ENCODE peak calls at places on chromosomes 6 and 20, in eight cellular contexts. One of them, this sample, is unnamed.

GRCh38 chr20:58449703-58450138 is 60.7 kb downstream of the VAPB start:
- DNase-seq in small intestine: no peak
- DNase-seq in B cell: no peak
- DNase-seq in EL: no peak
- DNase-seq in HT1080: no peak
- DNase-seq in midbrain: no peak
- DNase-seq in neural progenitor cell: no peak
- DNase-seq in stimulated activated CD4-positive, alpha-beta T cell treated with anti-CD3 and anti-CD28 coated beads, Interleukin-12 subunit alpha, Interleukin-12 subunit beta, amount 100 ng/mL, for 4 hours: no peak
- DNase-seq in this sample: no peak

GRCh38 chr6:135496805-135497411 is 632 bp downstream of the AHI1 start:
- DNase-seq in small intestine: no peak
- DNase-seq in B cell: no peak
- DNase-seq in EL: no peak
- DNase-seq in HT1080: no peak
- DNase-seq in midbrain: peak; percentile 19
- DNase-seq in neural progenitor cell: no peak
- DNase-seq in stimulated activated CD4-positive, alpha-beta T cell treated with anti-CD3 and anti-CD28 coated beads, Interleukin-12 subunit alpha, Interleukin-12 subunit beta, amount 100 ng/mL, for 4 hours: no peak
- DNase-seq in this sample: no peak

GRCh38 chr6:106617302-106617701 is 12.0 kb downstream of the RTN4IP1 start:
- DNase-seq in small intestine: no peak
- DNase-seq in B cell: no peak
- DNase-seq in EL: no peak
- DNase-seq in HT1080: no peak
- DNase-seq in midbrain: no peak
- DNase-seq in neural progenitor cell: no peak
- DNase-seq in stimulated activated CD4-positive, alpha-beta T cell treated with anti-CD3 and anti-CD28 coated beads, Interleukin-12 subunit alpha, Interleukin-12 subunit beta, amount 100 ng/mL, for 4 hours: no peak
- DNase-seq in this sample: no peak

GRCh38 chr6:105346052-105346451 is 56.8 kb downstream of the PREP start:
- DNase-seq in small intestine: no peak
- DNase-seq in B cell: no peak
- DNase-seq in EL: peak; percentile 76
- DNase-seq in HT1080: peak; percentile 90
- DNase-seq in midbrain: peak; percentile 44
- DNase-seq in neural progenitor cell: peak; percentile 58
- DNase-seq in stimulated activated CD4-positive, alpha-beta T cell treated with anti-CD3 and anti-CD28 coated beads, Interleukin-12 subunit alpha, Interleukin-12 subunit beta, amount 100 ng/mL, for 4 hours: no peak
- DNase-seq in this sample: no peak

GRCh38 chr6:81753709-81754678 is 1.5 kb upstream of the TENT5A start:
- DNase-seq in small intestine: peak; percentile 84
- DNase-seq in B cell: peak; percentile 91
- DNase-seq in EL: peak; percentile 72
- DNase-seq in HT1080: peak; percentile 52
- DNase-seq in midbrain: peak; percentile 80
- DNase-seq in neural progenitor cell: peak; percentile 79
- DNase-seq in stimulated activated CD4-positive, alpha-beta T cell treated with anti-CD3 and anti-CD28 coated beads, Interleukin-12 subunit alpha, Interleukin-12 subunit beta, amount 100 ng/mL, for 4 hours: peak; percentile 87
- DNase-seq in this sample: peak; percentile 20

GRCh38 chr6:26305097-26305841 is 59.7 kb upstream of the BTN3A2 start:
- DNase-seq in small intestine: peak; percentile 64
- DNase-seq in B cell: peak; percentile 76
- DNase-seq in EL: peak; percentile 79
- DNase-seq in HT1080: peak; percentile 87
- DNase-seq in midbrain: peak; percentile 78
- DNase-seq in neural progenitor cell: peak; percentile 77
- DNase-seq in stimulated activated CD4-positive, alpha-beta T cell treated with anti-CD3 and anti-CD28 coated beads, Interleukin-12 subunit alpha, Interleukin-12 subunit beta, amount 100 ng/mL, for 4 hours: peak; percentile 70
- DNase-seq in this sample: no peak

GRCh38 chr20:32605167-32605656 is 20.1 kb upstream of the NOL4L start:
- DNase-seq in small intestine: no peak
- DNase-seq in B cell: no peak
- DNase-seq in EL: no peak
- DNase-seq in HT1080: no peak
- DNase-seq in midbrain: peak; percentile 24
- DNase-seq in neural progenitor cell: no peak
- DNase-seq in stimulated activated CD4-positive, alpha-beta T cell treated with anti-CD3 and anti-CD28 coated beads, Interleukin-12 subunit alpha, Interleukin-12 subunit beta, amount 100 ng/mL, for 4 hours: no peak
- DNase-seq in this sample: no peak

GRCh38 chr6:143135797-143136561 is 75.3 kb downstream of the AIG1 start:
- DNase-seq in small intestine: no peak
- DNase-seq in B cell: no peak
- DNase-seq in EL: no peak
- DNase-seq in HT1080: no peak
- DNase-seq in midbrain: no peak
- DNase-seq in neural progenitor cell: no peak
- DNase-seq in stimulated activated CD4-positive, alpha-beta T cell treated with anti-CD3 and anti-CD28 coated beads, Interleukin-12 subunit alpha, Interleukin-12 subunit beta, amount 100 ng/mL, for 4 hours: no peak
- DNase-seq in this sample: no peak

GRCh38 chr20:51001697-51002265 is 21.1 kb downstream of the KCNG1 start:
- DNase-seq in small intestine: no peak
- DNase-seq in B cell: no peak
- DNase-seq in EL: no peak
- DNase-seq in HT1080: no peak
- DNase-seq in midbrain: no peak
- DNase-seq in neural progenitor cell: no peak
- DNase-seq in stimulated activated CD4-positive, alpha-beta T cell treated with anti-CD3 and anti-CD28 coated beads, Interleukin-12 subunit alpha, Interleukin-12 subunit beta, amount 100 ng/mL, for 4 hours: no peak
- DNase-seq in this sample: no peak

GRCh38 chr6:132812756-132813172 is 1.6 kb upstream of the RPS12 start:
- DNase-seq in small intestine: peak; percentile 82
- DNase-seq in B cell: no peak
- DNase-seq in EL: no peak
- DNase-seq in HT1080: peak; percentile 58
- DNase-seq in midbrain: peak; percentile 66
- DNase-seq in neural progenitor cell: peak; percentile 19
- DNase-seq in stimulated activated CD4-positive, alpha-beta T cell treated with anti-CD3 and anti-CD28 coated beads, Interleukin-12 subunit alpha, Interleukin-12 subunit beta, amount 100 ng/mL, for 4 hours: no peak
- DNase-seq in this sample: no peak

GRCh38 chr6:5475779-5476178 is 214.5 kb downstream of the FARS2 start:
- DNase-seq in small intestine: no peak
- DNase-seq in B cell: no peak
- DNase-seq in EL: no peak
- DNase-seq in HT1080: no peak
- DNase-seq in midbrain: no peak
- DNase-seq in neural progenitor cell: no peak
- DNase-seq in stimulated activated CD4-positive, alpha-beta T cell treated with anti-CD3 and anti-CD28 coated beads, Interleukin-12 subunit alpha, Interleukin-12 subunit beta, amount 100 ng/mL, for 4 hours: no peak
- DNase-seq in this sample: no peak

GRCh38 chr20:3209946-3210317 is 634 bp downstream of the ITPA start:
- DNase-seq in small intestine: peak; percentile 15
- DNase-seq in B cell: no peak
- DNase-seq in EL: peak; percentile 10
- DNase-seq in HT1080: no peak
- DNase-seq in midbrain: no peak
- DNase-seq in neural progenitor cell: no peak
- DNase-seq in stimulated activated CD4-positive, alpha-beta T cell treated with anti-CD3 and anti-CD28 coated beads, Interleukin-12 subunit alpha, Interleukin-12 subunit beta, amount 100 ng/mL, for 4 hours: no peak
- DNase-seq in this sample: no peak

GRCh38 chr6:67768972-67769371 is 866.1 kb upstream of the ADGRB3 start:
- DNase-seq in small intestine: no peak
- DNase-seq in B cell: no peak
- DNase-seq in EL: no peak
- DNase-seq in HT1080: no peak
- DNase-seq in midbrain: no peak
- DNase-seq in neural progenitor cell: no peak
- DNase-seq in stimulated activated CD4-positive, alpha-beta T cell treated with anti-CD3 and anti-CD28 coated beads, Interleukin-12 subunit alpha, Interleukin-12 subunit beta, amount 100 ng/mL, for 4 hours: no peak
- DNase-seq in this sample: no peak

GRCh38 chr6:48973486-48973885 is 489.6 kb downstream of the MMUT start:
- DNase-seq in small intestine: no peak
- DNase-seq in B cell: no peak
- DNase-seq in EL: no peak
- DNase-seq in HT1080: no peak
- DNase-seq in midbrain: no peak
- DNase-seq in neural progenitor cell: no peak
- DNase-seq in stimulated activated CD4-positive, alpha-beta T cell treated with anti-CD3 and anti-CD28 coated beads, Interleukin-12 subunit alpha, Interleukin-12 subunit beta, amount 100 ng/mL, for 4 hours: no peak
- DNase-seq in this sample: no peak

GRCh38 chr6:122129313-122130025 is 270.0 kb upstream of the HSF2 start:
- DNase-seq in small intestine: no peak
- DNase-seq in B cell: no peak
- DNase-seq in EL: no peak
- DNase-seq in HT1080: no peak
- DNase-seq in midbrain: no peak
- DNase-seq in neural progenitor cell: no peak
- DNase-seq in stimulated activated CD4-positive, alpha-beta T cell treated with anti-CD3 and anti-CD28 coated beads, Interleukin-12 subunit alpha, Interleukin-12 subunit beta, amount 100 ng/mL, for 4 hours: no peak
- DNase-seq in this sample: no peak

GRCh38 chr20:46065691-46066090 is 24.1 kb downstream of the NCOA5 start:
- DNase-seq in small intestine: no peak
- DNase-seq in B cell: no peak
- DNase-seq in EL: no peak
- DNase-seq in HT1080: no peak
- DNase-seq in midbrain: no peak
- DNase-seq in neural progenitor cell: no peak
- DNase-seq in stimulated activated CD4-positive, alpha-beta T cell treated with anti-CD3 and anti-CD28 coated beads, Interleukin-12 subunit alpha, Interleukin-12 subunit beta, amount 100 ng/mL, for 4 hours: no peak
- DNase-seq in this sample: no peak

GRCh38 chr20:49230575-49231211 is 11.5 kb downstream of the DDX27 start:
- DNase-seq in small intestine: peak; percentile 80
- DNase-seq in B cell: peak; percentile 76
- DNase-seq in EL: peak; percentile 76
- DNase-seq in HT1080: no peak
- DNase-seq in midbrain: no peak
- DNase-seq in neural progenitor cell: no peak
- DNase-seq in stimulated activated CD4-positive, alpha-beta T cell treated with anti-CD3 and anti-CD28 coated beads, Interleukin-12 subunit alpha, Interleukin-12 subunit beta, amount 100 ng/mL, for 4 hours: no peak
- DNase-seq in this sample: no peak

GRCh38 chr6:168326294-168327261 is 7.0 kb upstream of the DACT2 start:
- DNase-seq in small intestine: no peak
- DNase-seq in B cell: no peak
- DNase-seq in EL: no peak
- DNase-seq in HT1080: peak; percentile 40
- DNase-seq in midbrain: no peak
- DNase-seq in neural progenitor cell: peak; percentile 47
- DNase-seq in stimulated activated CD4-positive, alpha-beta T cell treated with anti-CD3 and anti-CD28 coated beads, Interleukin-12 subunit alpha, Interleukin-12 subunit beta, amount 100 ng/mL, for 4 hours: no peak
- DNase-seq in this sample: no peak

GRCh38 chr20:59751075-59751711 is 146.9 kb downstream of the PHACTR3 start:
- DNase-seq in small intestine: peak; percentile 62
- DNase-seq in B cell: no peak
- DNase-seq in EL: peak; percentile 47
- DNase-seq in HT1080: peak; percentile 40
- DNase-seq in midbrain: peak; percentile 86
- DNase-seq in neural progenitor cell: peak; percentile 88
- DNase-seq in stimulated activated CD4-positive, alpha-beta T cell treated with anti-CD3 and anti-CD28 coated beads, Interleukin-12 subunit alpha, Interleukin-12 subunit beta, amount 100 ng/mL, for 4 hours: peak; percentile 3
- DNase-seq in this sample: peak; percentile 92

GRCh38 chr20:62922451-62922921 is 3.8 kb downstream of the DIDO1 start:
- DNase-seq in small intestine: peak; percentile 41
- DNase-seq in B cell: no peak
- DNase-seq in EL: no peak
- DNase-seq in HT1080: no peak
- DNase-seq in midbrain: no peak
- DNase-seq in neural progenitor cell: no peak
- DNase-seq in stimulated activated CD4-positive, alpha-beta T cell treated with anti-CD3 and anti-CD28 coated beads, Interleukin-12 subunit alpha, Interleukin-12 subunit beta, amount 100 ng/mL, for 4 hours: peak; percentile 20
- DNase-seq in this sample: no peak

GRCh38 chr20:53752971-53753879 is 159.6 kb upstream of the ZNF217 start:
- DNase-seq in small intestine: peak; percentile 84
- DNase-seq in B cell: no peak
- DNase-seq in EL: no peak
- DNase-seq in HT1080: no peak
- DNase-seq in midbrain: no peak
- DNase-seq in neural progenitor cell: no peak
- DNase-seq in stimulated activated CD4-positive, alpha-beta T cell treated with anti-CD3 and anti-CD28 coated beads, Interleukin-12 subunit alpha, Interleukin-12 subunit beta, amount 100 ng/mL, for 4 hours: no peak
- DNase-seq in this sample: no peak

GRCh38 chr6:166989427-166990034 is 9.7 kb upstream of the CEP43 start:
- DNase-seq in small intestine: peak; percentile 28
- DNase-seq in B cell: peak; percentile 74
- DNase-seq in EL: peak; percentile 23
- DNase-seq in HT1080: peak; percentile 24
- DNase-seq in midbrain: peak; percentile 17
- DNase-seq in neural progenitor cell: peak; percentile 9
- DNase-seq in stimulated activated CD4-positive, alpha-beta T cell treated with anti-CD3 and anti-CD28 coated beads, Interleukin-12 subunit alpha, Interleukin-12 subunit beta, amount 100 ng/mL, for 4 hours: peak; percentile 30
- DNase-seq in this sample: no peak

GRCh38 chr20:40812415-40813212 is 123.6 kb upstream of the MAFB start:
- DNase-seq in small intestine: no peak
- DNase-seq in B cell: no peak
- DNase-seq in EL: no peak
- DNase-seq in HT1080: peak; percentile 10
- DNase-seq in midbrain: no peak
- DNase-seq in neural progenitor cell: no peak
- DNase-seq in stimulated activated CD4-positive, alpha-beta T cell treated with anti-CD3 and anti-CD28 coated beads, Interleukin-12 subunit alpha, Interleukin-12 subunit beta, amount 100 ng/mL, for 4 hours: no peak
- DNase-seq in this sample: no peak

GRCh38 chr6:151044465-151045441 is 179.3 kb downstream of the MTHFD1L start:
- DNase-seq in small intestine: peak; percentile 97
- DNase-seq in B cell: no peak
- DNase-seq in EL: peak; percentile 89
- DNase-seq in HT1080: peak; percentile 91
- DNase-seq in midbrain: no peak
- DNase-seq in neural progenitor cell: peak; percentile 52
- DNase-seq in stimulated activated CD4-positive, alpha-beta T cell treated with anti-CD3 and anti-CD28 coated beads, Interleukin-12 subunit alpha, Interleukin-12 subunit beta, amount 100 ng/mL, for 4 hours: no peak
- DNase-seq in this sample: peak; percentile 19

GRCh38 chr6:167139761-167140160 is 16.9 kb downstream of the CCR6 start:
- DNase-seq in small intestine: no peak
- DNase-seq in B cell: no peak
- DNase-seq in EL: no peak
- DNase-seq in HT1080: no peak
- DNase-seq in midbrain: no peak
- DNase-seq in neural progenitor cell: no peak
- DNase-seq in stimulated activated CD4-positive, alpha-beta T cell treated with anti-CD3 and anti-CD28 coated beads, Interleukin-12 subunit alpha, Interleukin-12 subunit beta, amount 100 ng/mL, for 4 hours: no peak
- DNase-seq in this sample: no peak

GRCh38 chr6:110693994-110694393 is 121.3 kb downstream of the CDK19 start:
- DNase-seq in small intestine: no peak
- DNase-seq in B cell: no peak
- DNase-seq in EL: no peak
- DNase-seq in HT1080: no peak
- DNase-seq in midbrain: no peak
- DNase-seq in neural progenitor cell: no peak
- DNase-seq in stimulated activated CD4-positive, alpha-beta T cell treated with anti-CD3 and anti-CD28 coated beads, Interleukin-12 subunit alpha, Interleukin-12 subunit beta, amount 100 ng/mL, for 4 hours: no peak
- DNase-seq in this sample: no peak

GRCh38 chr6:14559754-14560527 is 442.4 kb downstream of the CD83 start:
- DNase-seq in small intestine: peak; percentile 91
- DNase-seq in B cell: no peak
- DNase-seq in EL: no peak
- DNase-seq in HT1080: no peak
- DNase-seq in midbrain: no peak
- DNase-seq in neural progenitor cell: no peak
- DNase-seq in stimulated activated CD4-positive, alpha-beta T cell treated with anti-CD3 and anti-CD28 coated beads, Interleukin-12 subunit alpha, Interleukin-12 subunit beta, amount 100 ng/mL, for 4 hours: no peak
- DNase-seq in this sample: no peak

GRCh38 chr6:32109114-32109764 is at the start of gene TNXB:
- DNase-seq in small intestine: no peak
- DNase-seq in B cell: no peak
- DNase-seq in EL: no peak
- DNase-seq in HT1080: no peak
- DNase-seq in midbrain: no peak
- DNase-seq in neural progenitor cell: no peak
- DNase-seq in stimulated activated CD4-positive, alpha-beta T cell treated with anti-CD3 and anti-CD28 coated beads, Interleukin-12 subunit alpha, Interleukin-12 subunit beta, amount 100 ng/mL, for 4 hours: no peak
- DNase-seq in this sample: no peak

GRCh38 chr6:88872962-88873361 is 90.5 kb downstream of the RNGTT start:
- DNase-seq in small intestine: peak; percentile 50
- DNase-seq in B cell: no peak
- DNase-seq in EL: no peak
- DNase-seq in HT1080: no peak
- DNase-seq in midbrain: no peak
- DNase-seq in neural progenitor cell: no peak
- DNase-seq in stimulated activated CD4-positive, alpha-beta T cell treated with anti-CD3 and anti-CD28 coated beads, Interleukin-12 subunit alpha, Interleukin-12 subunit beta, amount 100 ng/mL, for 4 hours: no peak
- DNase-seq in this sample: no peak

GRCh38 chr6:161029195-161029809 is 37.7 kb downstream of the MAP3K4 start:
- DNase-seq in small intestine: no peak
- DNase-seq in B cell: no peak
- DNase-seq in EL: peak; percentile 83
- DNase-seq in HT1080: no peak
- DNase-seq in midbrain: no peak
- DNase-seq in neural progenitor cell: no peak
- DNase-seq in stimulated activated CD4-positive, alpha-beta T cell treated with anti-CD3 and anti-CD28 coated beads, Interleukin-12 subunit alpha, Interleukin-12 subunit beta, amount 100 ng/mL, for 4 hours: no peak
- DNase-seq in this sample: no peak

GRCh38 chr6:15456422-15456821 is 206.4 kb downstream of the DTNBP1 start:
- DNase-seq in small intestine: no peak
- DNase-seq in B cell: no peak
- DNase-seq in EL: no peak
- DNase-seq in HT1080: no peak
- DNase-seq in midbrain: no peak
- DNase-seq in neural progenitor cell: no peak
- DNase-seq in stimulated activated CD4-positive, alpha-beta T cell treated with anti-CD3 and anti-CD28 coated beads, Interleukin-12 subunit alpha, Interleukin-12 subunit beta, amount 100 ng/mL, for 4 hours: no peak
- DNase-seq in this sample: no peak

GRCh38 chr20:48723308-48724264 is 104.2 kb downstream of the PREX1 start:
- DNase-seq in small intestine: no peak
- DNase-seq in B cell: peak; percentile 26
- DNase-seq in EL: no peak
- DNase-seq in HT1080: no peak
- DNase-seq in midbrain: peak; percentile 57
- DNase-seq in neural progenitor cell: no peak
- DNase-seq in stimulated activated CD4-positive, alpha-beta T cell treated with anti-CD3 and anti-CD28 coated beads, Interleukin-12 subunit alpha, Interleukin-12 subunit beta, amount 100 ng/mL, for 4 hours: no peak
- DNase-seq in this sample: no peak

GRCh38 chr6:16420715-16421461 is 182.5 kb downstream of the GMPR start:
- DNase-seq in small intestine: peak; percentile 24
- DNase-seq in B cell: peak; percentile 67
- DNase-seq in EL: peak; percentile 73
- DNase-seq in HT1080: no peak
- DNase-seq in midbrain: peak; percentile 13
- DNase-seq in neural progenitor cell: no peak
- DNase-seq in stimulated activated CD4-positive, alpha-beta T cell treated with anti-CD3 and anti-CD28 coated beads, Interleukin-12 subunit alpha, Interleukin-12 subunit beta, amount 100 ng/mL, for 4 hours: peak; percentile 30
- DNase-seq in this sample: no peak

GRCh38 chr6:170164271-170164900 is 126.5 kb downstream of the DLL1 start:
- DNase-seq in small intestine: no peak
- DNase-seq in B cell: no peak
- DNase-seq in EL: no peak
- DNase-seq in HT1080: no peak
- DNase-seq in midbrain: no peak
- DNase-seq in neural progenitor cell: no peak
- DNase-seq in stimulated activated CD4-positive, alpha-beta T cell treated with anti-CD3 and anti-CD28 coated beads, Interleukin-12 subunit alpha, Interleukin-12 subunit beta, amount 100 ng/mL, for 4 hours: no peak
- DNase-seq in this sample: no peak

This sample was measured in GM12891.